ENCODE peak calls at places on chromosome 22, in four cellular contexts. One of them, this sample, is unnamed.

GRCh38 chr22:40426671-40427070 is 56.3 kb downstream of the SGSM3 start:
- DNase-seq in heart right ventricle: no peak
- DNase-seq in cardiac muscle cell: no peak
- DNase-seq in effector memory CD4-positive, alpha-beta T cell: no peak
- DNase-seq in this sample: no peak

GRCh38 chr22:46965552-46966494 is 203.4 kb downstream of the TBC1D22A start:
- DNase-seq in heart right ventricle: no peak
- DNase-seq in cardiac muscle cell: peak
- DNase-seq in effector memory CD4-positive, alpha-beta T cell: no peak
- DNase-seq in this sample: no peak

GRCh38 chr22:44316393-44317162 is 3.8 kb upstream of the SHISAL1 start:
- DNase-seq in heart right ventricle: no peak
- DNase-seq in cardiac muscle cell: no peak
- DNase-seq in effector memory CD4-positive, alpha-beta T cell: no peak
- DNase-seq in this sample: no peak

GRCh38 chr22:37607912-37608476 is 640 bp upstream of the GGA1 start:
- DNase-seq in heart right ventricle: no peak
- DNase-seq in cardiac muscle cell: peak
- DNase-seq in effector memory CD4-positive, alpha-beta T cell: no peak
- DNase-seq in this sample: no peak

GRCh38 chr22:19635644-19636043 is 78.7 kb upstream of the SEPTIN5 start:
- DNase-seq in heart right ventricle: no peak
- DNase-seq in cardiac muscle cell: no peak
- DNase-seq in effector memory CD4-positive, alpha-beta T cell: no peak
- DNase-seq in this sample: no peak

GRCh38 chr22:37229012-37229804 is 14.9 kb downstream of the RAC2 start:
- DNase-seq in heart right ventricle: no peak
- DNase-seq in cardiac muscle cell: peak
- DNase-seq in effector memory CD4-positive, alpha-beta T cell: no peak
- DNase-seq in this sample: no peak

GRCh38 chr22:47452184-47452583 is 689.7 kb downstream of the TBC1D22A start:
- DNase-seq in heart right ventricle: no peak
- DNase-seq in cardiac muscle cell: no peak
- DNase-seq in effector memory CD4-positive, alpha-beta T cell: no peak
- DNase-seq in this sample: no peak

GRCh38 chr22:47196881-47197701 is 434.6 kb downstream of the TBC1D22A start:
- DNase-seq in heart right ventricle: no peak
- DNase-seq in cardiac muscle cell: no peak
- DNase-seq in effector memory CD4-positive, alpha-beta T cell: no peak
- DNase-seq in this sample: no peak

GRCh38 chr22:30285846-30286200 is 3.5 kb downstream of the CASTOR1 start:
- DNase-seq in heart right ventricle: no peak
- DNase-seq in cardiac muscle cell: no peak
- DNase-seq in effector memory CD4-positive, alpha-beta T cell: no peak
- DNase-seq in this sample: no peak

DNA sequence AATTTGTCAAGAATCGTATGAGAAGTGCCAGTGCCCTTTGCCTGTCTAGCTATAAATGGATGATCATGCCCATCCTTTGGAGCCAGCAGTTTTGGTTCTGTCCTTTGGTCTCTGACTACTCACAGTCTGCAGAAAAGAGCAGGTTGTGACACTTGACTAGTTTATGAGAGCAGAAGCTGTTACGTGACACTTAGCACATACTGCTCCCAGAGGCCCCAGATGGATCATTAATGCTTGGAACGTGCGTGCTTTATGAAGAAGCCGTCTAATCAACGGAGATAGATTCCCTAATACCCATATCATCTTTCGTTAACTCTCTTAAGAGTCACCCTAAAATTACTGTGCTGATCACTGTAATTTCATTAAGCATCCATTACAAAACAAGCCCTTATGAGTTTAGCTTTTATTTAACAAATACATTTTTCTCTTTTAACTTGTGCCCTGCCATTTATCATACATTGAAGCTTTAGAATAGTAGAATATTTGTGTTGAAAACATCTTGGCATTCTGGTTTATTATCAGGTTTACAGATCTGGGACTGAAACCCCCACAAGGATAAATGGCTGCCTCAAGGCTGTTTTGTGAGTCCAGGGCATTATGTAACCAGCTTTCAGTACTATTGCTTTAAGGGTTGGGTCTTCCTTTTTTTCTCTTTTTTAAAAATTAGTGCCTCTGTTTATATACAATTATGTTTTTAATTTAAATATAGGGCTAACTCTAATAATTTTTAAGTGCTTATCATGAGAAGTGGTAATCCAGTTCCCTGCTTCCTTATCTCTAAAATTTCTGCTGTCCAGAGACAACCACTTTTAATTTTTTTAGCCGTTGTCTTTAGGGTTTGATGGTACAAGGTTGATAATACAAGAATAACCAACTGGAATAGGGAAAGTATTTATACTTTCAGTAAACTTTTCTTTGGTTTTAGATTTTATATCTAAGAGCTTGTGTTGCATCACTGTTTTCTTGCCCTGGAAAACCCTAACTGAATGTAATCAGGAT is 46.9 kb upstream of the ADORA2A start:
- DNase-seq in heart right ventricle: no peak
- DNase-seq in cardiac muscle cell: no peak
- DNase-seq in effector memory CD4-positive, alpha-beta T cell: no peak
- DNase-seq in this sample: no peak
- H3K27ac ChIP-seq in heart right ventricle: peak
- H3K27ac ChIP-seq in cardiac muscle cell: no peak
- H3K27ac ChIP-seq in effector memory CD4-positive, alpha-beta T cell: no peak
- H3K27ac ChIP-seq in this sample: no peak

GRCh38 chr22:42855726-42856125 is 1.3 kb downstream of the ARFGAP3 start:
- DNase-seq in heart right ventricle: no peak
- DNase-seq in cardiac muscle cell: no peak
- DNase-seq in effector memory CD4-positive, alpha-beta T cell: no peak
- DNase-seq in this sample: no peak
- H3K27ac ChIP-seq in heart right ventricle: peak
- H3K27ac ChIP-seq in cardiac muscle cell: peak
- H3K27ac ChIP-seq in effector memory CD4-positive, alpha-beta T cell: peak
- H3K27ac ChIP-seq in this sample: peak

GRCh38 chr22:22048318-22048942 is 65.8 kb upstream of the TOP3B start:
- DNase-seq in heart right ventricle: no peak
- DNase-seq in cardiac muscle cell: no peak
- DNase-seq in effector memory CD4-positive, alpha-beta T cell: no peak
- DNase-seq in this sample: no peak

GRCh38 chr22:22047266-22047665 is 64.7 kb upstream of the TOP3B start:
- DNase-seq in heart right ventricle: no peak
- DNase-seq in cardiac muscle cell: no peak
- DNase-seq in effector memory CD4-positive, alpha-beta T cell: no peak
- DNase-seq in this sample: no peak

GRCh38 chr22:22047776-22048175 is 65.2 kb upstream of the TOP3B start:
- DNase-seq in heart right ventricle: no peak
- DNase-seq in cardiac muscle cell: no peak
- DNase-seq in effector memory CD4-positive, alpha-beta T cell: no peak
- DNase-seq in this sample: no peak

GRCh38 chr22:22045576-22046335 is 63.2 kb upstream of the TOP3B start:
- DNase-seq in heart right ventricle: no peak
- DNase-seq in cardiac muscle cell: no peak
- DNase-seq in effector memory CD4-positive, alpha-beta T cell: no peak
- DNase-seq in this sample: no peak

DNA sequence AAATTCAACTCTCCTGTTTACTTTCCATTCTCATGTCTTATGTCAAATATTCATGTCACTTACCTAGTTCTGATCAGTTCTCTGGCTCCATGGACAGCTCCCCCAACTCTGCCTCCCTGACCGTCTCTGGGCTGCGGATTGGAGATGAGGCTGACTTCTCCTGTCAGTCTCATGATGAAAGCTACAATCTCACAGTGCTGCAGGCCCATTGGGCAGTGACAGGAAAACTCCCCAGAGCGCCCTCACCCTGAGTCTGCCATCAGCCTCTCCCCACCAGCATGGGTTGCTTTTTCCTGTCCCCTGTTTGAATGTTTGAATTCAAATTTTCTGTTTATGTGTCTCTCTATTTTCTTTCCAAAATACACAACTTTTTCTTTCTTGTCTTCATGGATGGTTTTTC is 63.8 kb upstream of the TOP3B start:
- DNase-seq in heart right ventricle: no peak
- DNase-seq in cardiac muscle cell: no peak
- DNase-seq in effector memory CD4-positive, alpha-beta T cell: no peak
- DNase-seq in this sample: no peak
- H3K27ac ChIP-seq in heart right ventricle: no peak
- H3K27ac ChIP-seq in cardiac muscle cell: no peak
- H3K27ac ChIP-seq in effector memory CD4-positive, alpha-beta T cell: no peak
- H3K27ac ChIP-seq in this sample: no peak

GRCh38 chr22:49931863-49932262 is 13.4 kb downstream of the CRELD2 start:
- DNase-seq in heart right ventricle: no peak
- DNase-seq in cardiac muscle cell: no peak
- DNase-seq in effector memory CD4-positive, alpha-beta T cell: no peak
- DNase-seq in this sample: peak

GRCh38 chr22:49930596-49931412 is 12.4 kb downstream of the CRELD2 start:
- DNase-seq in heart right ventricle: peak
- DNase-seq in cardiac muscle cell: peak
- DNase-seq in effector memory CD4-positive, alpha-beta T cell: no peak
- DNase-seq in this sample: peak

GRCh38 chr22:49928571-49929552 is 10.4 kb downstream of the CRELD2 start:
- DNase-seq in heart right ventricle: no peak
- DNase-seq in cardiac muscle cell: no peak
- DNase-seq in effector memory CD4-positive, alpha-beta T cell: no peak
- DNase-seq in this sample: no peak

GRCh38 chr22:49929553-49929979 is 11.1 kb downstream of the CRELD2 start:
- DNase-seq in heart right ventricle: no peak
- DNase-seq in cardiac muscle cell: peak
- DNase-seq in effector memory CD4-positive, alpha-beta T cell: peak
- DNase-seq in this sample: no peak

GRCh38 chr22:49930128-49930527 is 11.7 kb downstream of the CRELD2 start:
- DNase-seq in heart right ventricle: no peak
- DNase-seq in cardiac muscle cell: no peak
- DNase-seq in effector memory CD4-positive, alpha-beta T cell: no peak
- DNase-seq in this sample: peak
- H3K27ac ChIP-seq in heart right ventricle: no peak
- H3K27ac ChIP-seq in cardiac muscle cell: no peak
- H3K27ac ChIP-seq in effector memory CD4-positive, alpha-beta T cell: peak
- H3K27ac ChIP-seq in this sample: no peak

GRCh38 chr22:35651085-35651484 is 2.8 kb downstream of the APOL6 start:
- DNase-seq in heart right ventricle: no peak
- DNase-seq in cardiac muscle cell: no peak
- DNase-seq in effector memory CD4-positive, alpha-beta T cell: no peak
- DNase-seq in this sample: no peak

GRCh38 chr22:35657571-35658312 is 9.5 kb downstream of the APOL6 start:
- DNase-seq in heart right ventricle: no peak
- DNase-seq in cardiac muscle cell: no peak
- DNase-seq in effector memory CD4-positive, alpha-beta T cell: no peak
- DNase-seq in this sample: no peak

GRCh38 chr22:35661377-35661937 is 13.2 kb downstream of the APOL6 start:
- DNase-seq in heart right ventricle: no peak
- DNase-seq in cardiac muscle cell: no peak
- DNase-seq in effector memory CD4-positive, alpha-beta T cell: no peak
- DNase-seq in this sample: no peak

GRCh38 chr22:35656284-35656752 is 8.1 kb downstream of the APOL6 start:
- DNase-seq in heart right ventricle: no peak
- DNase-seq in cardiac muscle cell: peak
- DNase-seq in effector memory CD4-positive, alpha-beta T cell: no peak
- DNase-seq in this sample: no peak
- H3K27ac ChIP-seq in heart right ventricle: no peak
- H3K27ac ChIP-seq in cardiac muscle cell: no peak
- H3K27ac ChIP-seq in effector memory CD4-positive, alpha-beta T cell: peak
- H3K27ac ChIP-seq in this sample: no peak

GRCh38 chr22:27788889-27789288 is 12.7 kb downstream of the MN1 start:
- DNase-seq in heart right ventricle: no peak
- DNase-seq in cardiac muscle cell: no peak
- DNase-seq in effector memory CD4-positive, alpha-beta T cell: no peak
- DNase-seq in this sample: no peak

GRCh38 chr22:27792452-27793165 is 8.9 kb downstream of the MN1 start:
- DNase-seq in heart right ventricle: no peak
- DNase-seq in cardiac muscle cell: no peak
- DNase-seq in effector memory CD4-positive, alpha-beta T cell: no peak
- DNase-seq in this sample: no peak

GRCh38 chr22:27794244-27794643 is 7.3 kb downstream of the MN1 start:
- DNase-seq in heart right ventricle: no peak
- DNase-seq in cardiac muscle cell: no peak
- DNase-seq in effector memory CD4-positive, alpha-beta T cell: no peak
- DNase-seq in this sample: no peak

GRCh38 chr22:27791494-27792241 is 9.9 kb downstream of the MN1 start:
- DNase-seq in heart right ventricle: no peak
- DNase-seq in cardiac muscle cell: no peak
- DNase-seq in effector memory CD4-positive, alpha-beta T cell: no peak
- DNase-seq in this sample: no peak

GRCh38 chr22:27790396-27791216 is 10.9 kb downstream of the MN1 start:
- DNase-seq in heart right ventricle: no peak
- DNase-seq in cardiac muscle cell: no peak
- DNase-seq in effector memory CD4-positive, alpha-beta T cell: no peak
- DNase-seq in this sample: no peak
- H3K27ac ChIP-seq in heart right ventricle: peak
- H3K27ac ChIP-seq in cardiac muscle cell: peak
- H3K27ac ChIP-seq in effector memory CD4-positive, alpha-beta T cell: no peak
- H3K27ac ChIP-seq in this sample: no peak

This sample was measured in pancreas.